ENCODE peak calls at places on chromosomes 1 and 21, in eight cellular contexts. One of them, this sample, is unnamed.

GRCh38 chr1:99457381-99458165 is 188.3 kb upstream of the PALMD start:
- DNase-seq in SK-N-SH: peak
- DNase-seq in HCT116: no peak
- DNase-seq in transverse colon: no peak
- DNase-seq in Panc1: no peak
- DNase-seq in stomach: no peak
- DNase-seq in GM23338: no peak
- DNase-seq in K562: no peak
- DNase-seq in this sample: no peak

GRCh38 chr1:148263906-148264255 is 111.8 kb upstream of the NBPF11 start:
- DNase-seq in Panc1: no peak
- DNase-seq in GM23338: peak
- DNase-seq in HCT116: no peak
- DNase-seq in stomach: peak
- DNase-seq in K562: no peak
- DNase-seq in transverse colon: peak
- DNase-seq in SK-N-SH: no peak
- DNase-seq in this sample: no peak

GRCh38 chr1:39886757-39887231 is 3.5 kb upstream of the TRIT1 start:
- DNase-seq in stomach: no peak
- DNase-seq in K562: no peak
- DNase-seq in Panc1: no peak
- DNase-seq in HCT116: no peak
- DNase-seq in SK-N-SH: peak
- DNase-seq in GM23338: peak
- DNase-seq in transverse colon: no peak
- DNase-seq in this sample: no peak

GRCh38 chr1:34825455-34826081 is 32.8 kb downstream of the GJA4 start:
- DNase-seq in stomach: peak
- DNase-seq in Panc1: no peak
- DNase-seq in transverse colon: peak
- DNase-seq in GM23338: no peak
- DNase-seq in SK-N-SH: peak
- DNase-seq in K562: no peak
- DNase-seq in HCT116: no peak
- DNase-seq in this sample: no peak

GRCh38 chr21:25240974-25241373 is 366.3 kb downstream of the MRPL39 start:
- DNase-seq in GM23338: no peak
- DNase-seq in K562: no peak
- DNase-seq in transverse colon: no peak
- DNase-seq in Panc1: no peak
- DNase-seq in SK-N-SH: no peak
- DNase-seq in HCT116: no peak
- DNase-seq in stomach: no peak
- DNase-seq in this sample: no peak

GRCh38 chr1:211420389-211420788 is 71.6 kb downstream of the RD3 start:
- DNase-seq in Panc1: no peak
- DNase-seq in HCT116: no peak
- DNase-seq in GM23338: no peak
- DNase-seq in transverse colon: no peak
- DNase-seq in SK-N-SH: no peak
- DNase-seq in stomach: no peak
- DNase-seq in K562: no peak
- DNase-seq in this sample: no peak

GRCh38 chr1:243288062-243288461 is 32.2 kb downstream of the SDCCAG8 start:
- DNase-seq in K562: no peak
- DNase-seq in transverse colon: no peak
- DNase-seq in SK-N-SH: no peak
- DNase-seq in Panc1: no peak
- DNase-seq in stomach: no peak
- DNase-seq in HCT116: no peak
- DNase-seq in GM23338: no peak
- DNase-seq in this sample: no peak

GRCh38 chr1:67589519-67590233 is 95.3 kb upstream of the GADD45A start:
- DNase-seq in Panc1: no peak
- DNase-seq in GM23338: no peak
- DNase-seq in HCT116: no peak
- DNase-seq in K562: peak
- DNase-seq in transverse colon: no peak
- DNase-seq in SK-N-SH: no peak
- DNase-seq in stomach: no peak
- DNase-seq in this sample: no peak

GRCh38 chr1:34268311-34269042 is 91.8 kb downstream of the C1orf94 start:
- DNase-seq in GM23338: no peak
- DNase-seq in HCT116: no peak
- DNase-seq in stomach: no peak
- DNase-seq in transverse colon: no peak
- DNase-seq in K562: no peak
- DNase-seq in Panc1: no peak
- DNase-seq in SK-N-SH: no peak
- DNase-seq in this sample: no peak

GRCh38 chr1:87794788-87795614 is 466.3 kb downstream of the LMO4 start:
- DNase-seq in K562: no peak
- DNase-seq in stomach: no peak
- DNase-seq in transverse colon: no peak
- DNase-seq in HCT116: peak
- DNase-seq in Panc1: no peak
- DNase-seq in GM23338: no peak
- DNase-seq in SK-N-SH: no peak
- DNase-seq in this sample: no peak

GRCh38 chr1:117061986-117062415 is 1.9 kb downstream of the TTF2 start:
- DNase-seq in Panc1: no peak
- DNase-seq in stomach: no peak
- DNase-seq in GM23338: no peak
- DNase-seq in SK-N-SH: no peak
- DNase-seq in transverse colon: no peak
- DNase-seq in HCT116: no peak
- DNase-seq in K562: no peak
- DNase-seq in this sample: no peak

GRCh38 chr1:226606311-226607267 is 58.0 kb downstream of the STUM start:
- DNase-seq in Panc1: no peak
- DNase-seq in HCT116: no peak
- DNase-seq in K562: no peak
- DNase-seq in GM23338: peak
- DNase-seq in stomach: no peak
- DNase-seq in SK-N-SH: no peak
- DNase-seq in transverse colon: no peak
- DNase-seq in this sample: no peak

GRCh38 chr1:116671835-116672234 is 4.3 kb upstream of the IGSF3 start:
- DNase-seq in SK-N-SH: no peak
- DNase-seq in HCT116: no peak
- DNase-seq in transverse colon: no peak
- DNase-seq in stomach: no peak
- DNase-seq in GM23338: no peak
- DNase-seq in Panc1: no peak
- DNase-seq in K562: no peak
- DNase-seq in this sample: no peak

GRCh38 chr21:44965251-44966022 is 25.6 kb downstream of the SLX9 start:
- DNase-seq in transverse colon: no peak
- DNase-seq in SK-N-SH: no peak
- DNase-seq in stomach: no peak
- DNase-seq in HCT116: no peak
- DNase-seq in Panc1: no peak
- DNase-seq in GM23338: no peak
- DNase-seq in K562: no peak
- DNase-seq in this sample: peak

GRCh38 chr1:3432306-3432705 is 22.2 kb upstream of the ARHGEF16 start:
- DNase-seq in SK-N-SH: no peak
- DNase-seq in stomach: no peak
- DNase-seq in GM23338: no peak
- DNase-seq in K562: no peak
- DNase-seq in HCT116: no peak
- DNase-seq in transverse colon: no peak
- DNase-seq in Panc1: no peak
- DNase-seq in this sample: no peak

GRCh38 chr1:3433076-3433475 is 21.4 kb upstream of the ARHGEF16 start:
- DNase-seq in transverse colon: no peak
- DNase-seq in SK-N-SH: no peak
- DNase-seq in GM23338: no peak
- DNase-seq in Panc1: no peak
- DNase-seq in stomach: no peak
- DNase-seq in K562: no peak
- DNase-seq in HCT116: no peak
- DNase-seq in this sample: no peak

GRCh38 chr1:3435666-3436065 is 18.8 kb upstream of the ARHGEF16 start:
- DNase-seq in transverse colon: no peak
- DNase-seq in GM23338: no peak
- DNase-seq in SK-N-SH: no peak
- DNase-seq in stomach: no peak
- DNase-seq in HCT116: no peak
- DNase-seq in K562: no peak
- DNase-seq in Panc1: no peak
- DNase-seq in this sample: no peak

GRCh38 chr1:3434406-3435110 is 19.9 kb upstream of the ARHGEF16 start:
- DNase-seq in GM23338: no peak
- DNase-seq in HCT116: no peak
- DNase-seq in stomach: no peak
- DNase-seq in K562: no peak
- DNase-seq in transverse colon: no peak
- DNase-seq in Panc1: no peak
- DNase-seq in SK-N-SH: no peak
- DNase-seq in this sample: no peak

GRCh38 chr1:3433596-3434320 is 20.7 kb upstream of the ARHGEF16 start:
- DNase-seq in Panc1: no peak
- DNase-seq in transverse colon: no peak
- DNase-seq in HCT116: no peak
- DNase-seq in K562: no peak
- DNase-seq in stomach: no peak
- DNase-seq in SK-N-SH: no peak
- DNase-seq in GM23338: no peak
- DNase-seq in this sample: no peak
- TF ChIP-seq POLR2AphosphoS5 in Panc1: no peak
- TF ChIP-seq POLR2AphosphoS5 in transverse colon: no peak
- TF ChIP-seq POLR2AphosphoS5 in HCT116: no peak
- TF ChIP-seq POLR2AphosphoS5 in K562: no peak
- TF ChIP-seq POLR2AphosphoS5 in stomach: no peak
- TF ChIP-seq POLR2AphosphoS5 in SK-N-SH: no peak
- TF ChIP-seq POLR2AphosphoS5 in GM23338: no peak
- TF ChIP-seq POLR2AphosphoS5 in this sample: no peak

DNA sequence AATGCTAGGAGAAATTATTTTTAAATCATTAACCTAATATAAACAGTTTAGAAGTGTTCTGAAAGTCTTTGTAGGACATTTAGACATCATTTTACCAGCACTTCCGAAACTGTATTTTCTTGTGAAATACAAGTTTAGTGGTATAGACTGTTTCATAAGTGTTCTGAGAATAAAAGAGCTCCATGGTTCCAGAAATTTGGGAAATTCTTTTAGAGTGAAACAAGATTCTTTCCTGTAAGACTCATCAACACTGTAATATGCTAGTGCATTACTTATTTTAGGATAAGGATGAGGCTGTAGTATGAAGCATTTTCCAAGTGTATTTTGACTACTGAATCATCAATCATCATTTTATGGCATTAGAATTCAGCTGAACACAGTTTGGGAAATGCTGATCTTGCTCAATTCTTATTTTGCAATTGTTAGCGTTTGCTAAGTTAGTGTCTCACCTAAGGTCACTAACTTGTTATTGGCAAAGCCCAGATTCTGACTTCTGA is 73.4 kb downstream of the CEP350 start:
- DNase-seq in SK-N-SH: no peak
- DNase-seq in transverse colon: no peak
- DNase-seq in stomach: no peak
- DNase-seq in Panc1: no peak
- DNase-seq in GM23338: no peak
- DNase-seq in K562: no peak
- DNase-seq in HCT116: no peak
- DNase-seq in this sample: peak
- TF ChIP-seq POLR2AphosphoS5 in SK-N-SH: no peak
- TF ChIP-seq POLR2AphosphoS5 in transverse colon: peak
- TF ChIP-seq POLR2AphosphoS5 in stomach: no peak
- TF ChIP-seq POLR2AphosphoS5 in Panc1: no peak
- TF ChIP-seq POLR2AphosphoS5 in GM23338: no peak
- TF ChIP-seq POLR2AphosphoS5 in K562: no peak
- TF ChIP-seq POLR2AphosphoS5 in HCT116: no peak
- TF ChIP-seq POLR2AphosphoS5 in this sample: no peak

DNA sequence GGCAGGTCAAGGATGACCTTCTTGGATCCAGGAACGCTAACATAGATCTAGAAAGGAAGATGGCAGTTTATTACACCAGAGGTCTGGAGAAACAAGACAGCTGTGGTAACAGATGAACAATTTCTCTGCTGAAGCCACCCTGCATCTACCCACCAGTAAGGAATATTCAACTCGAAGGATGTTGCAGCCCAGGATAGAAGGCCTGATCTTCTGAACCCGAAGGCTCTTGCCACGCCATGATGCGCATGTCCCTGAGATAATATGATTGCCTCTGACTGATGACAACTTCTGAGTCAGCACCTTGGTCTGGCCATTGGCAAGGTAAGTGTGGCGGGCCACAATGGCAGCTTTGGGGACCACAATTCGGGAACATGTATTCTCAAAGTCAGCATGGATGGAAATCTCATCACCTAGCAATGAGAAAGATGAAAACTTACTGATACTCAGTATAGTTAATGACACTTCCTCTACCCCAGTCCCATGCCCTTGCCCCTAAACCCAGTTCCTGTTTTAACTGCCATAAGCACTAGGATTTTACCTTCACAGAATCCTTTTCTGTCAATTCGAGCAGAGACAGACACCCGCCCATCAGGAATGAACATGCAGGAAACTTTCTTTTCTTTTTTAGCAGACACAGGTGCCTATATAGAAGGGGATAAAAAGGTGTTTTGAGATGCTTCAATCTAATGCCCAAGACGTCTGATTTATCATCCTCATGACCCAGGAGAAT is 1.8 kb downstream of the TXNIP start:
- DNase-seq in HCT116: no peak
- DNase-seq in K562: peak
- DNase-seq in GM23338: no peak
- DNase-seq in stomach: peak
- DNase-seq in Panc1: no peak
- DNase-seq in transverse colon: no peak
- DNase-seq in SK-N-SH: no peak
- DNase-seq in this sample: no peak
- TF ChIP-seq POLR2AphosphoS5 in HCT116: no peak
- TF ChIP-seq POLR2AphosphoS5 in K562: peak
- TF ChIP-seq POLR2AphosphoS5 in GM23338: peak
- TF ChIP-seq POLR2AphosphoS5 in stomach: no peak
- TF ChIP-seq POLR2AphosphoS5 in Panc1: no peak
- TF ChIP-seq POLR2AphosphoS5 in transverse colon: peak
- TF ChIP-seq POLR2AphosphoS5 in SK-N-SH: no peak
- TF ChIP-seq POLR2AphosphoS5 in this sample: peak

DNA sequence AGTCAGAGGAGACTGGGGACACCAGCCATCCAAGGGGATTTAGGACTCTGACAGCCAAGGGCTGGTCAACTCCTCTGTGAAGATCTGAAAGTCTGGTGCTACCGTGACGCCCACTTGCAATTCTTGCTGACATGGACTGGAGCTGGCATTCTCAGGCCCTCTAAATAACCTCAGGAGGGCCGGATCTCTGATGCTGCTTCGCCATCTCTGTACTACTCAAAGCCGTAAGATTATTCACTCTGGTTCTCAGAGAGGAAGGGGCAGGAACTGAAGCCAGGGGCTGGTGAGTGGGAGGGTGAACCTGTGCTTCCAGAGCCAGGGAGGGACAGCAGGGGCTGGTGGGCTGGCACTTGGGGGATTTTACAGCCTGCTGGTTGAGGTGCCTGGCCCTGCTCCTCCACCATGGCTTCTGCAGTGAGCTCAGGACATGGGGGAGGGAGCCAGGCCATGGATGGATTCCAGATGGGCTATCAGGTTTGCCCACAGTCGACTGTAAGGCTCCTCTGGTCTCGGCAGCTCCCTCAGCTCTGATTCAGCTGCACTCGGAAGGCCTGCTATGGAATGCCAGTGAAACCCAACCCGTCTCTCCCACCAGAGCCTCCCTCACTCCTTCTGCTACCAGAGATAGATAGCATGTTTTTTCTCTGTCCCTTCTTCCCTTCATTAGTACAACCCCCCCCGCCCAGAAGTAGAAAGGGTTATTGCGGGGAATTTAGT is 84.5 kb downstream of the PLXNA2 start:
- DNase-seq in stomach: peak
- DNase-seq in K562: peak
- DNase-seq in Panc1: no peak
- DNase-seq in GM23338: no peak
- DNase-seq in SK-N-SH: peak
- DNase-seq in transverse colon: no peak
- DNase-seq in HCT116: no peak
- DNase-seq in this sample: no peak
- TF ChIP-seq POLR2AphosphoS5 in stomach: no peak
- TF ChIP-seq POLR2AphosphoS5 in K562: no peak
- TF ChIP-seq POLR2AphosphoS5 in Panc1: no peak
- TF ChIP-seq POLR2AphosphoS5 in GM23338: no peak
- TF ChIP-seq POLR2AphosphoS5 in SK-N-SH: peak
- TF ChIP-seq POLR2AphosphoS5 in transverse colon: no peak
- TF ChIP-seq POLR2AphosphoS5 in HCT116: no peak
- TF ChIP-seq POLR2AphosphoS5 in this sample: no peak

This sample was measured in HL-60.